ENCODE peak calls at places on chromosomes 7 and 10, in seven cellular contexts. One of them, this sample, is unnamed.
A peak's percentile ranks its signal among the peaks of the same experiment; 100 is the strongest.

GRCh38 chr7:137245890-137246289 is 97.6 kb downstream of the PTN start:
- DNase-seq in Ammon's horn: no peak
- DNase-seq in EH: peak; percentile 45
- DNase-seq in AG10803: no peak
- DNase-seq in aorta: no peak
- DNase-seq in activated naive CD4-positive, alpha-beta T cell: no peak
- DNase-seq in GM19239: no peak
- DNase-seq in this sample: no peak

GRCh38 chr10:127081946-127082345 is 114.4 kb downstream of the INSYN2A start:
- DNase-seq in Ammon's horn: no peak
- DNase-seq in EH: no peak
- DNase-seq in AG10803: no peak
- DNase-seq in aorta: no peak
- DNase-seq in activated naive CD4-positive, alpha-beta T cell: no peak
- DNase-seq in GM19239: no peak
- DNase-seq in this sample: no peak

GRCh38 chr7:42222119-42222518 is 14.9 kb downstream of the GLI3 start:
- DNase-seq in Ammon's horn: no peak
- DNase-seq in EH: no peak
- DNase-seq in AG10803: no peak
- DNase-seq in aorta: no peak
- DNase-seq in activated naive CD4-positive, alpha-beta T cell: no peak
- DNase-seq in GM19239: no peak
- DNase-seq in this sample: no peak

GRCh38 chr7:133344275-133344674 is 91.4 kb downstream of the EXOC4 start:
- DNase-seq in Ammon's horn: peak; percentile 9
- DNase-seq in EH: peak; percentile 26
- DNase-seq in AG10803: peak; percentile 25
- DNase-seq in aorta: no peak
- DNase-seq in activated naive CD4-positive, alpha-beta T cell: no peak
- DNase-seq in GM19239: no peak
- DNase-seq in this sample: no peak

GRCh38 chr10:90885176-90885575 is 13.4 kb downstream of the RPP30 start:
- DNase-seq in Ammon's horn: no peak
- DNase-seq in EH: peak; percentile 91
- DNase-seq in AG10803: peak; percentile 82
- DNase-seq in aorta: no peak
- DNase-seq in activated naive CD4-positive, alpha-beta T cell: no peak
- DNase-seq in GM19239: no peak
- DNase-seq in this sample: no peak

GRCh38 chr7:125670926-125671572 is 741.4 kb upstream of the POT1 start:
- DNase-seq in Ammon's horn: peak; percentile 15
- DNase-seq in EH: no peak
- DNase-seq in AG10803: no peak
- DNase-seq in aorta: no peak
- DNase-seq in activated naive CD4-positive, alpha-beta T cell: no peak
- DNase-seq in GM19239: no peak
- DNase-seq in this sample: no peak

GRCh38 chr10:119439922-119440321 is 102.6 kb downstream of the RGS10 start:
- DNase-seq in Ammon's horn: no peak
- DNase-seq in EH: no peak
- DNase-seq in AG10803: no peak
- DNase-seq in aorta: no peak
- DNase-seq in activated naive CD4-positive, alpha-beta T cell: no peak
- DNase-seq in GM19239: no peak
- DNase-seq in this sample: no peak

GRCh38 chr7:133044722-133045473 is 37.0 kb downstream of the CHCHD3 start:
- DNase-seq in Ammon's horn: no peak
- DNase-seq in EH: no peak
- DNase-seq in AG10803: no peak
- DNase-seq in aorta: no peak
- DNase-seq in activated naive CD4-positive, alpha-beta T cell: no peak
- DNase-seq in GM19239: no peak
- DNase-seq in this sample: no peak

GRCh38 chr7:92586403-92586802 is 3.8 kb downstream of the FAM133B start:
- DNase-seq in Ammon's horn: no peak
- DNase-seq in EH: peak; percentile 52
- DNase-seq in AG10803: peak; percentile 48
- DNase-seq in aorta: no peak
- DNase-seq in activated naive CD4-positive, alpha-beta T cell: no peak
- DNase-seq in GM19239: no peak
- DNase-seq in this sample: no peak